ENCODE peak calls at places on chromosomes 6 and 20, in four cellular contexts. A is NCI-H1694 treated with DMSO at 0.1 percent for 48 hours, Q is NCI-H446, T is AG10803. N is an unnamed sample.

GRCh38 chr20:41321003-41321402 is 3.5 kb upstream of the ZHX3 start:
- DNase-seq in A (no peak), Q (no peak), T (no peak), N (no peak)

GRCh38 chr6:45491874-45492273 is 114.1 kb upstream of the SUPT3H start:
- DNase-seq in A (no peak), Q (no peak), T (no peak), N (no peak)

GRCh38 chr6:167227984-167228383 is 63.1 kb upstream of the UNC93A start:
- DNase-seq in A (no peak), Q (no peak), T (no peak), N (no peak)

GRCh38 chr20:55488593-55488992 is 516.7 kb downstream of the CBLN4 start:
- DNase-seq in A (no peak), Q (no peak), T (no peak), N (no peak)

GRCh38 chr6:158803733-158804143 is 15.4 kb downstream of the EZR start:
- DNase-seq in A (no peak), Q (no peak), T (peak), N (no peak)

GRCh38 chr6:34664270-34664971 is 32.1 kb downstream of the ILRUN start:
- DNase-seq in A (no peak), Q (no peak), T (peak), N (no peak)

GRCh38 chr6:144302701-144303351 is 17.7 kb downstream of the UTRN start:
- DNase-seq in A (no peak), Q (no peak), T (peak), N (no peak)

GRCh38 chr6:5179917-5180316 is 80.8 kb downstream of the LYRM4 start:
- DNase-seq in A (no peak), Q (no peak), T (no peak), N (no peak)

GRCh38 chr6:1812487-1812886 is 202.8 kb downstream of the FOXC1 start:
- DNase-seq in A (no peak), Q (no peak), T (no peak), N (no peak)